ENCODE peak calls at places on chromosome 3, in ten cellular contexts. G is coronary artery, X is stomach, W is A549, P is cardiac muscle cell, C is tibial artery, J is astrocyte of the spinal cord, L is AG04450, N is colonic mucosa, Y is AG10803. S is an unnamed sample.

GRCh38 chr3:107660316-107660976 is 137.7 kb downstream of the BBX start:
- DNase-seq in G (no peak), X (no peak), W (no peak), P (peak), C (no peak), J (peak), L (no peak), N (no peak), Y (peak), S (peak)

GRCh38 chr3:153113553-153113952 is 48.5 kb upstream of the RAP2B start:
- DNase-seq in G (no peak), X (no peak), W (no peak), P (no peak), C (no peak), J (no peak), L (no peak), N (no peak), Y (no peak), S (no peak)

GRCh38 chr3:181969925-181970324 is 258.2 kb downstream of the SOX2 start:
- DNase-seq in G (no peak), X (no peak), W (no peak), P (no peak), C (no peak), J (no peak), L (no peak), N (no peak), Y (no peak), S (no peak)

GRCh38 chr3:69216981-69217380 is 94.6 kb upstream of the LMOD3 start:
- DNase-seq in G (no peak), X (no peak), W (no peak), P (no peak), C (no peak), J (no peak), L (no peak), N (no peak), Y (no peak), S (no peak)

GRCh38 chr3:177928156-177928555 is 608.1 kb upstream of the KCNMB2 start:
- DNase-seq in G (no peak), X (no peak), W (peak), P (no peak), C (no peak), J (peak), L (no peak), N (no peak), Y (peak), S (peak)

GRCh38 chr3:8470801-8471200 is 30.8 kb upstream of the LMCD1 start:
- DNase-seq in G (no peak), X (no peak), W (no peak), P (no peak), C (no peak), J (no peak), L (no peak), N (no peak), Y (peak), S (no peak)

GRCh38 chr3:13795816-13796215 is 84.1 kb downstream of the WNT7A start:
- DNase-seq in G (no peak), X (no peak), W (no peak), P (no peak), C (no peak), J (no peak), L (no peak), N (no peak), Y (no peak), S (no peak)

GRCh38 chr3:122977645-122978466 is 49.7 kb downstream of the SEMA5B start:
- DNase-seq in G (peak), X (no peak), W (no peak), P (peak), C (peak), J (peak), L (peak), N (no peak), Y (peak), S (peak)

GRCh38 chr3:9499455-9500107 is 54.0 kb downstream of the LHFPL4 start:
- DNase-seq in G (no peak), X (no peak), W (no peak), P (peak), C (peak), J (no peak), L (no peak), N (no peak), Y (no peak), S (no peak)

GRCh38 chr3:143267984-143268383 is 148.4 kb downstream of the CHST2 start:
- DNase-seq in G (no peak), X (no peak), W (no peak), P (no peak), C (no peak), J (peak), L (no peak), N (no peak), Y (peak), S (peak)

GRCh38 chr3:154598166-154598565 is 168.2 kb upstream of the GPR149 start:
- DNase-seq in G (no peak), X (no peak), W (no peak), P (no peak), C (no peak), J (no peak), L (no peak), N (no peak), Y (no peak), S (no peak)

GRCh38 chr3:33575313-33575712 is 135.1 kb upstream of the UBP1 start:
- DNase-seq in G (no peak), X (no peak), W (no peak), P (no peak), C (no peak), J (no peak), L (no peak), N (no peak), Y (no peak), S (no peak)

DNA sequence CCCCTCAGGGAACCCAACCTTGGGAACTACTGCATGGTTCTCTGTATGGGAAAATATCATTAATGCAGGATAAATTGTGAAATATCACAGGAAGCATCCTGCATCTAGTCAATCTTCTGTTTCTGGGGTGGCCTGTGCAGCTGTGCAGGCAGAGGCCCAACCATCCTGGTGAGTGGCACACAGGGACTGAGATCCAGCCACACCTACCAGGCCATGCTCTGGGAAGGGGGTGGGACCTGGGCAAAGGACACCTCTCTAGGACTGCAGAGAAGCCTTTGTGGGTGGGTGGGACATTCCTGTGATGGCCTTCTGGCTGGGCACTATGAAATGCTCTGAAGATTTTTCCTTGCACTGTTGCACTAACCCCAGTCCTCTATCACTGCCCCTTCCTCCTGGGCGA is 26.8 kb downstream of the CCRL2 start:
- DNase-seq in G (peak), X (no peak), W (no peak), P (no peak), C (no peak), J (no peak), L (no peak), N (no peak), Y (no peak), S (no peak)
- H3K4me3 ChIP-seq in G (no peak), X (no peak), W (no peak), P (no peak), C (no peak), J (no peak), L (no peak), N (no peak), Y (no peak), S (no peak)

GRCh38 chr3:58135712-58136543 is 74.8 kb downstream of the DNASE1L3 start:
- DNase-seq in G (no peak), X (no peak), W (no peak), P (no peak), C (no peak), J (no peak), L (no peak), N (no peak), Y (no peak), S (peak)
- TF ChIP-seq CTCF in G (no peak), X (no peak), W (peak), P (peak), C (no peak), J (peak), L (peak), N (no peak), Y (peak), S (peak)

DNA sequence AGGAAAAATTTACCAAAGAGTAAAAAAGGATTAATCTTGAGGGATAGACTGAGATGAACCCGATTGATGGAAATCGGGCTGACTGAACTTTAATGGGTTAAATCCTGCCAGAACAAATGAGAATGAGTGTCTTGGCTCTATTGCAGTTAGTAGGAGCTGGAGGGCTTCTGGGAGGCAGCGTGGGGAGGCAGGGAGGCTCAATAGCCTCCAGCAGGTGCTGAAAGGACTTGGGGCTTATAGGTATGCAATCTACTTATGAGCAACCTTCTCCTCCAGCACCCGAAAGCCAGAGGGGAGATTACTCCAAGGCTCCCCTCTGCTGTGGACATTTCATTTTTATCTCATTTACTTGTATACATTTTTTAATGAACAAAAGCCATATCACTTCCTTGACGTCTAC is 1.0 kb upstream of the CRYBG3 start:
- DNase-seq in G (no peak), X (no peak), W (no peak), P (no peak), C (no peak), J (no peak), L (no peak), N (no peak), Y (no peak), S (no peak)
- H3K4me3 ChIP-seq in G (peak), X (peak), W (peak), P (peak), C (peak), J (no peak), L (peak), N (peak), Y (peak), S (peak)

DNA sequence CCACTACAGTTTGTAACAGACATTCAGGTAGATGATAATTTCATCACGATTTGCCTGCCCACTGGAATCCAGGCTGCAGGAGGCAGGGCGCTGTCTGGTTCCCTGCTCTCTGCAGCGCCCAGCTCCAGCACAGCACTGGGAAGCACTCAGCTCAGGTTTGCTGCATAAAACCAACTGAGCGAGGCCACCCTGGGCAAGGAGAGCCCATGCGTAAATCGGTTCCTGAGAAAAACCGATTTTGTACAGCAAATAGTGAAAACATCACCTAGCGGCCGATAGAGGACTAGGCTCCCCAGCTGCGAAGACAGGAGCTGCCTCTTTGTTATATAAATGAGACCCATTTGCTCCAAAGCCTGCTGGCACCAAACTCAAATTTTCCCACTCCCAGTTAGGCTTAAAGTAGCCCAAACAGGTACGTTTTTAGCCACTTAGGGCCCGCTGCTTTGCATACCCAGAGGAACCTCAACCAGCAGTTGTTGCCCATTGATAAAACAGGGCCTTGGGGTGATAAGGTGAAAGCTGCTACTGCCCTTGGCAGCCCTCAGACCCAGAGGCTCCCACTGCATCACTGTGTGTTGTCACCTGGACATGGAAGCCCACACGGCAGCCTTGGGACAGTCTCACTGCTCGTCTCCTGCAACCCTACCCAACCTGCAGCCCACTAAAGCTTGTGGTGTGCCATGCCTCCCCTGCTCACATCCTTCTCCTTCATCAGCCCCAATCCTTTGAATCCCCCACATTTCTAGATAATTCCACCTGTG is 47.5 kb downstream of the ALDH1L1 start:
- DNase-seq in G (peak), X (peak), W (peak), P (peak), C (peak), J (no peak), L (no peak), N (peak), Y (no peak), S (peak)
- TF ChIP-seq CTCF in G (no peak), X (no peak), W (peak), P (peak), C (no peak), J (peak), L (peak), N (no peak), Y (peak), S (peak)

GRCh38 chr3:150179330-150179729 is 208.6 kb upstream of the PFN2 start:
- DNase-seq in G (no peak), X (no peak), W (no peak), P (no peak), C (no peak), J (no peak), L (no peak), N (no peak), Y (no peak), S (no peak)

GRCh38 chr3:150177673-150178378 is 207.1 kb upstream of the PFN2 start:
- DNase-seq in G (no peak), X (no peak), W (peak), P (no peak), C (no peak), J (peak), L (peak), N (no peak), Y (peak), S (peak)

GRCh38 chr3:150184426-150185071 is 213.9 kb upstream of the PFN2 start:
- DNase-seq in G (no peak), X (no peak), W (peak), P (no peak), C (no peak), J (peak), L (no peak), N (no peak), Y (peak), S (peak)

GRCh38 chr3:150180349-150180748 is 209.7 kb upstream of the PFN2 start:
- DNase-seq in G (no peak), X (no peak), W (no peak), P (no peak), C (no peak), J (peak), L (peak), N (no peak), Y (peak), S (peak)

DNA sequence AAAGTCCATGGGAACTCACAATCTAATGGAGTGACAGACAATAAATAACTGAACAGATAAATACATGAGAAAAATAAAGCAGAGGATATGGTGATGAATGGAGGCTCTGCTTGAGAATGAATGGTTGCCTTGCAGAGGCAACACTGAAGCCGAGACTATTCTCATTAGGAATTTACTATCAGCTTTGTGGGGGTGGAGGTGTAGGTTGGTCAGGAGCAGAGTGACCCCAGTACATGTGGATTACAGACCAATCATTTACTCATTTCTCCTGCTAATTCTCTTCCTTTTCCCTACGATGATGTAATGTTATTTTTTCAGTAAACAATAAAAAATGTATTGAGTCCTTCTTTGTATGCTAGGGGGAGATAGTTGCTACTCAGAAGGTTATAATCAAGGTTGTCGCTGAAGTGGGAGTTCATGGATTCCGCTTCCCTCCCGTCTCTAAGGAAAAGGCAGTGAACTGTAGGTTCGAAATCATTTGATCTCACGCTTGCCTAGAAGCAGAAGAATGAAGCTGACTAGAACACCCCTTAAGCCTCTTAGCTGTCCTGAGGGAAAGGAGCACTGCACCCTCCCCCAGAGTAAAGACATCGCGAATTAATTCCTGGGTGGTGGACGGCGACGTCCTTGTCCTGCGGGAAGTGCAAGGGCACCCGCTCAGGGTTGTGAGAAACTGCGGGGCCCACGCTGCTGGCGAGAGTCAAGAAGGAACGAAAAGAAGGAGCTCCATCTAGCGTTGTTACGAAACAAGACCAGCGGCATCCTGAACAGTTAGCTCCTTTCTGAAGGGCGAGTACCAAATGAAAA is 213.1 kb upstream of the PFN2 start:
- DNase-seq in G (no peak), X (peak), W (peak), P (peak), C (peak), J (peak), L (peak), N (peak), Y (peak), S (peak)
- H3K4me3 ChIP-seq in G (peak), X (peak), W (peak), P (peak), C (peak), J (peak), L (peak), N (peak), Y (peak), S (peak)

GRCh38 chr3:16317561-16317945 is 52.5 kb downstream of the OXNAD1 start:
- DNase-seq in G (no peak), X (no peak), W (no peak), P (no peak), C (no peak), J (no peak), L (no peak), N (no peak), Y (no peak), S (no peak)

GRCh38 chr3:16319723-16320122 is 54.7 kb downstream of the OXNAD1 start:
- DNase-seq in G (no peak), X (no peak), W (no peak), P (no peak), C (no peak), J (no peak), L (no peak), N (no peak), Y (no peak), S (no peak)

GRCh38 chr3:16318216-16318615 is 53.2 kb downstream of the OXNAD1 start:
- DNase-seq in G (no peak), X (no peak), W (no peak), P (no peak), C (no peak), J (no peak), L (peak), N (no peak), Y (peak), S (peak)

GRCh38 chr3:16316847-16317560 is 52.0 kb downstream of the OXNAD1 start:
- DNase-seq in G (no peak), X (no peak), W (no peak), P (no peak), C (no peak), J (no peak), L (no peak), N (no peak), Y (no peak), S (no peak)

GRCh38 chr3:16319307-16319706 is 54.3 kb downstream of the OXNAD1 start:
- DNase-seq in G (no peak), X (peak), W (peak), P (peak), C (no peak), J (no peak), L (no peak), N (no peak), Y (no peak), S (no peak)
- TF ChIP-seq CTCF in G (no peak), X (no peak), W (peak), P (peak), C (no peak), J (peak), L (peak), N (peak), Y (peak), S (peak)

GRCh38 chr3:124888482-124889441 is 1.6 kb upstream of the ITGB5 start:
- DNase-seq in G (no peak), X (no peak), W (no peak), P (no peak), C (no peak), J (no peak), L (no peak), N (no peak), Y (no peak), S (no peak)
- H3K4me3 ChIP-seq in G (no peak), X (no peak), W (no peak), P (no peak), C (no peak), J (no peak), L (no peak), N (no peak), Y (no peak), S (no peak)

GRCh38 chr3:54433846-54434245 is 311.5 kb downstream of the CACNA2D3 start:
- DNase-seq in G (no peak), X (no peak), W (no peak), P (peak), C (no peak), J (no peak), L (no peak), N (no peak), Y (no peak), S (no peak)
- TF ChIP-seq CTCF in G (no peak), X (no peak), W (no peak), P (peak), C (no peak), J (no peak), L (peak), N (no peak), Y (no peak), S (no peak)

GRCh38 chr3:129796146-129796545 is 97.4 kb downstream of the TMCC1 start:
- DNase-seq in G (no peak), X (no peak), W (no peak), P (no peak), C (no peak), J (no peak), L (no peak), N (no peak), Y (no peak), S (no peak)

GRCh38 chr3:129794319-129795201 is 99.0 kb downstream of the TMCC1 start:
- DNase-seq in G (no peak), X (peak), W (peak), P (peak), C (no peak), J (peak), L (no peak), N (peak), Y (no peak), S (peak)

GRCh38 chr3:129793356-129793755 is 100.2 kb downstream of the TMCC1 start:
- DNase-seq in G (no peak), X (no peak), W (no peak), P (no peak), C (no peak), J (no peak), L (no peak), N (no peak), Y (peak), S (peak)

GRCh38 chr3:129793947-129794318 is 99.6 kb downstream of the TMCC1 start:
- DNase-seq in G (no peak), X (no peak), W (no peak), P (peak), C (no peak), J (no peak), L (no peak), N (no peak), Y (no peak), S (no peak)

DNA sequence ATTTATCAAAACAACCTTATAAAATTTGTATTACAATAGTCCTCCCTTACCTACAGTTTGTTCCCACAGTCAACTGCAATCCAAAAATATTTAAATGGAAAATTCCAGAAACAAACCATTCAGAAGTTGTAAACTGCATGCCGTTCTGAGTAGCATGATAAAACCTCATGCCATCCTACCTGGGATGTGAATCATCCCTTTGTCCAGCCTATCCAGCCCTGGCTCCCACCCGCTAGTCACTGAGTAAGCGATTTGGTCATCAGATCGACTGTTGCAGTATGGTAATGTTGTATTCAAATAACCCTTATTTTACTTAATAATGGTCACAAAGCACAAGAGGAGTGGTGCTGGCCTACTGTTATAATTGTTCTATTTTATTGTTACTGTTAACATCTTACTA is 97.9 kb downstream of the TMCC1 start:
- DNase-seq in G (no peak), X (no peak), W (peak), P (no peak), C (no peak), J (peak), L (no peak), N (no peak), Y (peak), S (no peak)
- H3K4me3 ChIP-seq in G (no peak), X (no peak), W (no peak), P (no peak), C (no peak), J (no peak), L (no peak), N (no peak), Y (no peak), S (no peak)

GRCh38 chr3:56089739-56090138 is 378.5 kb downstream of the ERC2 start:
- DNase-seq in G (no peak), X (no peak), W (no peak), P (no peak), C (no peak), J (no peak), L (no peak), N (no peak), Y (no peak), S (peak)
- TF ChIP-seq CTCF in G (no peak), X (no peak), W (no peak), P (no peak), C (no peak), J (no peak), L (no peak), N (no peak), Y (no peak), S (peak)

S was measured in choroid plexus epithelial cell.